ENCODE peak calls at places on chromosomes 6 and 20, in six cellular contexts. B is HL-60, Y is cardiac muscle cell, E is body of pancreas, C is psoas muscle, S is tibial artery. I is an unnamed sample.

GRCh38 chr6:24583463-24584389 is 62.3 kb downstream of the KIAA0319 start:
- DNase-seq in B (peak), C (peak), S (peak), Y (peak), E (peak), I (no peak)

GRCh38 chr20:35710039-35710438 is 10.8 kb downstream of the ROMO1 start:
- DNase-seq in B (no peak), C (no peak), Y (no peak), E (no peak), S (no peak), I (no peak)

GRCh38 chr6:8064638-8065518 is 689 bp upstream of the BLOC1S5 start:
- DNase-seq in Y (no peak), C (no peak), E (no peak), S (no peak), B (no peak), I (no peak)

GRCh38 chr6:45448417-45449389 is 71.0 kb upstream of the SUPT3H start:
- DNase-seq in E (no peak), B (no peak), C (no peak), Y (no peak), S (no peak), I (no peak)

GRCh38 chr6:16705403-16705993 is 55.8 kb downstream of the ATXN1 start:
- DNase-seq in S (no peak), Y (no peak), E (no peak), B (peak), C (no peak), I (no peak)

GRCh38 chr20:50331469-50332251 is 141.0 kb downstream of the CEBPB start:
- DNase-seq in Y (no peak), S (no peak), C (no peak), E (peak), B (no peak), I (peak)

GRCh38 chr6:14095444-14095843 is 22.1 kb upstream of the CD83 start:
- DNase-seq in Y (no peak), C (no peak), B (no peak), S (no peak), E (no peak), I (no peak)

GRCh38 chr6:8195040-8195713 is 92.8 kb upstream of the EEF1E1 start:
- DNase-seq in E (no peak), Y (peak), B (no peak), S (no peak), C (no peak), I (no peak)

GRCh38 chr6:79466222-79466834 is 70.9 kb downstream of the LCA5 start:
- DNase-seq in C (no peak), B (no peak), E (no peak), Y (no peak), S (no peak), I (no peak)

GRCh38 chr6:154842828-154843227 is 109.6 kb downstream of the SCAF8 start:
- DNase-seq in E (no peak), S (no peak), Y (no peak), B (no peak), C (no peak), I (no peak)

GRCh38 chr20:18511566-18511965 is 3.8 kb downstream of the SEC23B start:
- DNase-seq in Y (no peak), C (no peak), S (no peak), B (peak), E (no peak), I (no peak)

GRCh38 chr6:30844118-30844535 is 40.2 kb upstream of the DDR1 start:
- DNase-seq in B (no peak), E (peak), Y (peak), S (no peak), C (no peak), I (no peak)

GRCh38 chr6:98310408-98310807 is 524.0 kb upstream of the POU3F2 start:
- DNase-seq in Y (no peak), S (no peak), B (no peak), E (no peak), C (no peak), I (no peak)

GRCh38 chr6:31111712-31112111 is 663 bp downstream of the C6orf15 start:
- DNase-seq in B (no peak), Y (no peak), S (no peak), E (no peak), C (no peak), I (peak)

GRCh38 chr6:41347349-41348050 is 12.1 kb downstream of the NCR2 start:
- DNase-seq in S (no peak), C (no peak), B (no peak), Y (no peak), E (no peak), I (no peak)

GRCh38 chr20:36112112-36112511 is 42.4 kb upstream of the EPB41L1 start:
- DNase-seq in Y (no peak), S (no peak), B (no peak), E (peak), C (no peak), I (no peak)

GRCh38 chr6:25334793-25335192 is 55.6 kb downstream of the CARMIL1 start:
- DNase-seq in B (no peak), C (no peak), Y (no peak), S (no peak), E (no peak), I (no peak)

GRCh38 chr20:5748246-5748645 is 2.0 kb upstream of the SHLD1 start:
- DNase-seq in S (no peak), E (no peak), Y (no peak), B (no peak), C (no peak), I (no peak)

GRCh38 chr6:11762782-11763459 is 15.7 kb downstream of the ADTRP start:
- DNase-seq in B (no peak), E (no peak), Y (no peak), C (no peak), S (no peak), I (no peak)

GRCh38 chr6:33313709-33314514 is at the start of gene TAPBP:
- DNase-seq in S (peak), E (peak), B (peak), C (peak), Y (peak), I (no peak)

GRCh38 chr6:123803862-123804681 is at the start of gene NKAIN2:
- DNase-seq in Y (peak), B (no peak), C (peak), S (no peak), E (no peak), I (peak)

GRCh38 chr20:4152696-4153235 is 137.4 kb upstream of the RNF24 start:
- DNase-seq in B (no peak), E (no peak), Y (no peak), C (no peak), S (no peak), I (peak)

GRCh38 chr6:142822383-142822782 is 122.6 kb downstream of the HIVEP2 start:
- DNase-seq in E (no peak), Y (no peak), B (no peak), S (no peak), C (no peak), I (no peak)

GRCh38 chr6:46932526-46932925 is 10.8 kb upstream of the ADGRF5 start:
- DNase-seq in S (no peak), B (no peak), C (no peak), Y (no peak), E (no peak), I (no peak)

GRCh38 chr20:36768768-36769430 is 4.7 kb downstream of the DSN1 start:
- DNase-seq in C (no peak), E (no peak), B (no peak), Y (no peak), S (no peak), I (no peak)

GRCh38 chr6:155013457-155013876 is 18.4 kb downstream of the TIAM2 start:
- DNase-seq in S (no peak), C (no peak), B (no peak), E (no peak), Y (no peak), I (no peak)

GRCh38 chr20:32515631-32516101 is 69.5 kb downstream of the NOL4L start:
- DNase-seq in E (peak), C (no peak), Y (no peak), S (no peak), B (no peak), I (peak)

GRCh38 chr20:49676581-49677291 is 36.9 kb downstream of the B4GALT5 start:
- DNase-seq in S (no peak), E (no peak), Y (no peak), B (peak), C (no peak), I (no peak)

GRCh38 chr6:30006170-30007131 is 54.6 kb upstream of the POLR1H start:
- DNase-seq in S (peak), Y (peak), B (no peak), E (peak), C (peak), I (no peak)

GRCh38 chr6:67331304-67331703 is 1303.8 kb upstream of the ADGRB3 start:
- DNase-seq in S (no peak), Y (peak), E (no peak), B (no peak), C (no peak), I (no peak)

GRCh38 chr6:170251776-170252571 is 38.9 kb downstream of the DLL1 start:
- DNase-seq in Y (no peak), S (no peak), B (no peak), E (no peak), C (no peak), I (no peak)

GRCh38 chr20:57991211-57991841 is 237.1 kb downstream of the ANKRD60 start:
- DNase-seq in C (peak), Y (no peak), B (no peak), S (no peak), E (no peak), I (no peak)

GRCh38 chr6:133957780-133958242 is 4.8 kb downstream of the TBPL1 start:
- DNase-seq in Y (no peak), E (no peak), C (no peak), B (no peak), S (no peak), I (no peak)

GRCh38 chr6:134063966-134064445 is 11.6 kb upstream of the SLC2A12 start:
- DNase-seq in S (peak), Y (peak), C (peak), B (peak), E (peak), I (no peak)

GRCh38 chr20:10077081-10077471 is 42.3 kb downstream of the ANKEF1 start:
- DNase-seq in S (no peak), E (no peak), B (no peak), Y (no peak), C (no peak), I (no peak)

GRCh38 chr6:165082631-165083030 is 226.8 kb downstream of the C6orf118 start:
- DNase-seq in C (no peak), E (no peak), B (no peak), S (no peak), Y (no peak), I (no peak)

GRCh38 chr6:105402090-105402980 is 547 bp downstream of the PREP start:
- DNase-seq in C (no peak), E (no peak), S (no peak), B (peak), Y (no peak), I (peak)

GRCh38 chr6:88492241-88492640 is 326.1 kb upstream of the CNR1 start:
- DNase-seq in E (no peak), C (no peak), B (no peak), Y (no peak), S (no peak), I (no peak)

GRCh38 chr6:88491266-88491665 is 325.1 kb upstream of the CNR1 start:
- DNase-seq in E (no peak), B (no peak), C (no peak), Y (no peak), S (no peak), I (no peak)

GRCh38 chr6:88493717-88494116 is 327.6 kb upstream of the CNR1 start:
- DNase-seq in C (no peak), B (no peak), E (no peak), Y (no peak), S (no peak), I (no peak)

GRCh38 chr6:88494401-88495140 is 328.4 kb upstream of the CNR1 start:
- DNase-seq in S (no peak), Y (no peak), C (no peak), B (no peak), E (no peak), I (no peak)

GRCh38 chr6:88492824-88493223 is 326.7 kb upstream of the CNR1 start:
- DNase-seq in B (peak), Y (peak), E (no peak), S (no peak), C (no peak), I (no peak)
- TF ChIP-seq CTCF in B (no peak), Y (peak), E (no peak), S (peak), C (no peak), I (peak)

GRCh38 chr20:859661-860294 is 26.3 kb downstream of the FAM110A start:
- DNase-seq in E (no peak), S (no peak), C (no peak), B (no peak), Y (no peak), I (no peak)
- TF ChIP-seq CTCF in E (no peak), S (no peak), C (no peak), B (no peak), Y (no peak), I (peak)

DNA sequence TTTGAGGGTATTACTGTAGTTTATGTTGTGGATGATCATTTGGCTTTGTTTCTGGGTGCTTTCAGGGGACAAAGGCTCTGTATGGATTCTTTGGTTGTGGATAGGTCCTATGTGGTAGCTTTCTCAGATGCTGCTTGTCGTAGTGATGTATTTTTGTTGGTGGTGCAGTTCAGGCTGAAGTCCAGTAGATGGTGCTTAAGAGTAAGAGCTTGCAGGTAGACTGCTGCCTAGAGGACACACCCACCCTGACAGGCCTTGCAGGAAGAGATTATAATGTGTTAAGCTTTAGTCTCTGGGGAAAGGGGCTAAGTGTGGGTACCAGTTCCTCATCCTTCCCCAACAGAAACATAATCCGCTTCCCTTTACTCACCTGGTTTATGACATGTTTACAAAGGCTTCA is 62.6 kb upstream of the ADGRB3 start:
- DNase-seq in C (no peak), Y (peak), E (no peak), S (no peak), B (peak), I (no peak)
- TF ChIP-seq CTCF in C (peak), Y (peak), E (no peak), S (no peak), B (peak), I (peak)

GRCh38 chr6:81753709-81754678 is 1.5 kb upstream of the TENT5A start:
- DNase-seq in E (peak), S (peak), B (peak), C (peak), Y (peak), I (peak)
- TF ChIP-seq CTCF in E (peak), S (peak), B (peak), C (peak), Y (peak), I (peak)

GRCh38 chr20:14193885-14194284 is 143.5 kb downstream of the FLRT3 start:
- DNase-seq in E (no peak), B (no peak), S (no peak), Y (no peak), C (no peak), I (no peak)

GRCh38 chr20:14191559-14191958 is 145.9 kb downstream of the FLRT3 start:
- DNase-seq in B (no peak), Y (no peak), C (no peak), S (no peak), E (no peak), I (no peak)

GRCh38 chr20:14193443-14193842 is 144.0 kb downstream of the FLRT3 start:
- DNase-seq in C (no peak), E (no peak), B (no peak), Y (no peak), S (no peak), I (no peak)

DNA sequence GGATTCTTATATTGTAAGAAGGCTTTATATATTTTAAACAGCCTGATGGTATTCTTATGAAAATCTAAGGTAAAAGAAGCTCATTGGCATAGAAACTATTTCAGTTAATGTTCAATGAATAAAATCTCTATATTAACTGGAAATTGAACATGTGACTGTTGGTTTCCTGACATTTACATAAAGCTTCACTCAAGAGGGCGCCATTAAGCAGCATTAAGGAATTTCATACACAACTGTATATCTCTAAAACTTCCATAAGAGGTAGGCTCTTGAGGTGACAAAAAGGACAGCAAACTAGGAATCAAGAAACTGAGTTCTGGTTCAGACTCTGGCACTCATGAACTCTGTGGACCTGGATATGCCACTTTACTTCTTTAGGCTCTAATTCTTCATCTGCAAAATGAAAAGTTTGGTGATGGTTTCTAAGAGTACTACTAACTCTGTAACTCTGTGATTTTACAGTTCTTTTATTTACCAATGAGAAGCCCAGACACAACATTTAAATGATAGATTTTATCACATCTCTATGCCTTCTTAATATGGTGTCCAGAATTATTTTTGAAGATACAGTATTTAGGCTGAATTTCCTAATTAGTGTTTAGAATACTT is 147.5 kb downstream of the FLRT3 start:
- DNase-seq in E (no peak), B (no peak), S (no peak), C (no peak), Y (peak), I (no peak)
- TF ChIP-seq CTCF in E (no peak), B (no peak), S (no peak), C (no peak), Y (peak), I (peak)